ENCODE peak calls at places on chromosomes 12 and 14, in five cellular contexts. Y is heart left ventricle, N is HepG2, Z is Peyer's patch, W is testis. L is an unnamed sample.

GRCh38 chr12:76002598-76003262 is 28.8 kb downstream of the PHLDA1 start:
- DNase-seq in N (no peak), W (no peak), Y (no peak), Z (no peak), L (no peak)

GRCh38 chr12:74235342-74235741 is 302.3 kb upstream of the ATXN7L3B start:
- DNase-seq in Y (no peak), N (no peak), W (no peak), Z (no peak), L (no peak)

GRCh38 chr12:27497446-27497845 is 26.6 kb upstream of the PPFIBP1 start:
- DNase-seq in W (no peak), N (no peak), Y (no peak), Z (no peak), L (no peak)

GRCh38 chr12:30694971-30695326 is 720 bp downstream of the IPO8 start:
- DNase-seq in Y (no peak), N (peak; percentile 41), Z (peak; percentile 23), W (peak; percentile 57), L (peak; percentile 57)

GRCh38 chr14:64683264-64683663 is 21.0 kb upstream of the PLEKHG3 start:
- DNase-seq in W (no peak), Y (no peak), Z (no peak), N (peak; percentile 25), L (no peak)

GRCh38 chr14:101464310-101464983 is 96.8 kb upstream of the DIO3 start:
- DNase-seq in W (no peak), Y (no peak), Z (no peak), N (no peak), L (no peak)

GRCh38 chr12:53122961-53123468 is 19.7 kb downstream of the SOAT2 start:
- DNase-seq in W (no peak), N (no peak), Y (no peak), Z (no peak), L (no peak)

GRCh38 chr14:105117257-105117646 is 51.3 kb downstream of the JAG2 start:
- DNase-seq in Z (no peak), W (no peak), N (no peak), Y (no peak), L (no peak)

GRCh38 chr12:1436015-1436414 is 158.4 kb downstream of the FBXL14 start:
- DNase-seq in Y (no peak), Z (no peak), W (no peak), N (no peak), L (peak; percentile 49)

GRCh38 chr12:78403136-78403535 is 461.4 kb upstream of the SYT1 start:
- DNase-seq in W (no peak), Z (no peak), Y (no peak), N (no peak), L (no peak)

GRCh38 chr12:46261658-46262057 is 7.2 kb downstream of the SLC38A1 start:
- DNase-seq in W (no peak), Y (no peak), N (no peak), Z (no peak), L (no peak)

GRCh38 chr14:83611906-83612305 is 1918.0 kb upstream of the FLRT2 start:
- DNase-seq in Y (no peak), Z (no peak), N (no peak), W (no peak), L (no peak)

GRCh38 chr14:75011356-75012097 is 8.8 kb downstream of the EIF2B2 start:
- DNase-seq in Z (no peak), N (no peak), Y (no peak), W (no peak), L (no peak)

GRCh38 chr12:46221255-46222128 is 47.4 kb downstream of the SLC38A1 start:
- DNase-seq in W (no peak), N (no peak), Y (no peak), Z (no peak), L (no peak)

GRCh38 chr12:3641428-3641883 is 111.5 kb downstream of the CRACR2A start:
- DNase-seq in W (no peak), N (no peak), Z (no peak), Y (no peak), L (no peak)

GRCh38 chr12:30931222-30931621 is 4.7 kb downstream of the TSPAN11 start:
- DNase-seq in Y (no peak), N (no peak), Z (no peak), W (no peak), L (no peak)

GRCh38 chr12:83365317-83365716 is 678.6 kb downstream of the TMTC2 start:
- DNase-seq in Y (no peak), W (no peak), Z (no peak), N (no peak), L (no peak)

GRCh38 chr12:102096855-102097254 is 23.1 kb downstream of the NUP37 start:
- DNase-seq in W (no peak), Z (no peak), N (no peak), Y (no peak), L (no peak)

GRCh38 chr12:52726451-52726850 is 23.1 kb upstream of the KRT77 start:
- DNase-seq in Y (no peak), Z (no peak), W (no peak), N (no peak), L (no peak)

GRCh38 chr12:124273630-124274029 is 21.3 kb upstream of the RFLNA start:
- DNase-seq in Y (no peak), N (peak; percentile 90), W (no peak), Z (no peak), L (peak; percentile 77)

GRCh38 chr12:42804928-42805327 is 215.4 kb upstream of the PRICKLE1 start:
- DNase-seq in Z (no peak), N (no peak), W (no peak), Y (no peak), L (no peak)

GRCh38 chr12:90543393-90543792 is 411.6 kb downstream of the CCER1 start:
- DNase-seq in N (no peak), Z (no peak), Y (no peak), W (no peak), L (no peak)

GRCh38 chr12:46131729-46132128 is 137.1 kb downstream of the SLC38A1 start:
- DNase-seq in Y (no peak), W (no peak), Z (no peak), N (no peak), L (peak; percentile 5)

GRCh38 chr14:50061664-50062437 is 54.5 kb downstream of the VCPKMT start:
- DNase-seq in Y (peak; percentile 76), W (peak; percentile 23), N (peak; percentile 76), Z (peak; percentile 92), L (peak; percentile 33)

GRCh38 chr14:49089078-49089477 is 497.1 kb downstream of the RPS29 start:
- DNase-seq in Z (no peak), Y (no peak), W (no peak), N (no peak), L (no peak)

GRCh38 chr14:50335389-50335788 is 23.3 kb downstream of the DMAC2L start:
- DNase-seq in Y (no peak), W (peak; percentile 82), N (peak; percentile 13), Z (no peak), L (no peak)

DNA sequence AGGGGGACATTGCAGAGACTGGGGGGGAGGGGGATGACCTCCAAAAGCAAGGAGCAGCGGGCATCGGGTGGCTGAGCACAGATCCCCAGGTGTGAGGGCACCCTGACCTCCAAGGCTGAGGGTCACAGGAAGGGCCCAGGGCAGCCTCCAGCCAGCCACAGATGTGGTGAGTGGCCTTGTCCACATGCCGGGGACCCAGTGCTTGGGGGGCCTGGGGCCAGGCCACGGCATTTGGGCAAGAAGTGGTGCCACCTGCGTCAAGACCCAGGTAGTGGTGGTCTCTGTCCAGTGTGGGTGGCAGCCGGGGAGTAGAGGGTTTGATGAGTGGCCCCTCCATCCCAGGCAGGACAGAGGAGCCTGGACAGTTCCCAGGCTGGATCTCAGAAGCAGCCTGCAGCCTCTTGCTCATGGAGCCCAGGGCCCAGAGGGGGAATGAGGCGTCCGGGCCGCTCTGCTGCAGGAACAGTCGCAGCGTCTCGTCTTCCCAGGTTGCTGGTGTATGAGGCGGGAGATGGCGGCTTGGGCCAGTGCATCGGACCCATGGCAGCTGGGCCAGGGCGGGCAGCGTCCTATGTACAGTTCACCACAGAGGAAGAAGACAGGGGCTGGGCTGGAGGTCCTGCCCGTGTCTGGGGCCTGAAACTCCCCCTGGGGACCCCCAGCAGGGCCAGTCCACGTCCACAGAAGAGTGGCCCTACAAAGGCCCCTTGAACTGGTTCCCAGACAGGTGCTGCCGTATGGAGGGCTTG is 33.5 kb downstream of the CCNK start:
- DNase-seq in Y (peak; percentile 49), Z (no peak), N (no peak), W (no peak), L (no peak)
- TF ChIP-seq POLR2A in Y (no peak), Z (no peak), N (no peak), W (no peak), L (no peak)

GRCh38 chr12:111741235-111741812 is 25.4 kb upstream of the ALDH2 start:
- DNase-seq in W (peak; percentile 64), Z (no peak), Y (no peak), N (no peak), L (peak; percentile 71)
- TF ChIP-seq POLR2A in W (no peak), Z (no peak), Y (no peak), N (no peak), L (peak; percentile 63)

GRCh38 chr12:32012249-32012785 is 53.1 kb downstream of the RESF1 start:
- DNase-seq in Z (no peak), W (no peak), Y (no peak), N (no peak), L (no peak)
- TF ChIP-seq POLR2A in Z (no peak), W (no peak), Y (no peak), N (no peak), L (no peak)

GRCh38 chr12:11730299-11731041 is 81.0 kb downstream of the ETV6 start:
- DNase-seq in W (no peak), Y (no peak), N (no peak), Z (peak; percentile 74), L (no peak)
- TF ChIP-seq POLR2A in W (no peak), Y (no peak), N (no peak), Z (no peak), L (no peak)

DNA sequence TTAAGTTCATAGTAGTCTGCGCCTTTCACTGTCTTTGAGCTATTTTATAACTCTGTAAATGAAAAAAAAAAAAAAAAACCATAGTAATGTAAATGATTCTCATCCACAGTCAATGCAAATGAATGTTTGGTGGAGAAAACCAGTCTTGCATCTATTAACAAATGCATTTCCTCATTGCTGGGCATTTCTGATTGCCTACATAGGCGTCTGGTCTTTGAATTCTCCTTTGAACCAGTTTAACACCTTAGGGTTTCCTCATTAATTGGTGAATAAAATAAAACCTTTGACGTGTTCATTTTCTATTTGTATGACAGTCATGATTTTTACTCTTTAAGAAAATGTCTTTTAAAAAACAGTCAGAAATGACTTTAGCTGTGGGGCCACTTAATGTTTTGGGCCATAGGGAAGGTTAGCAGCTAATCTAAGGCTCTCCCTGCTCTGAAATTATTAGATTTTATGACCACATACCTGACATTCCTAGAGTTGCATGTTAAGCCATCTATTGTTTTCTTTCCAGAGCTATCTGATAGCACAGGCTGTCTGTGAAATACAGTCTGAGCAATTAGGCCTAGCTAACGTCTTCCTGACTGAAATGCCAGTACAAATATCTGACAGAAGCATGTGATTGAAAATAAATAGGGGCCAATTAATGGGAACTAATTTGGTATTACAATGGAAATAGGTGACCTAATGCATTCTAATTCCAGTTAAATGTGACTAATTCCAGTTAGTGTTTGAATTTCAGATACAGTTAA is 114.9 kb downstream of the C12orf75 start:
- DNase-seq in Z (no peak), N (peak; percentile 5), Y (no peak), W (no peak), L (no peak)
- TF ChIP-seq POLR2A in Z (no peak), N (no peak), Y (no peak), W (no peak), L (no peak)